ENCODE peak calls at places on chromosome 22, in four cellular contexts. One of them, this sample, is unnamed.

GRCh38 chr22:45629469-45630089 is 42.1 kb upstream of the ATXN10 start:
- DNase-seq in iris pigment epithelial cell: no peak
- DNase-seq in GM19239: no peak
- DNase-seq in COR-L47: no peak
- DNase-seq in this sample: peak; percentile 78

GRCh38 chr22:27125539-27125938 is 468.2 kb downstream of the MIAT start:
- DNase-seq in COR-L47: no peak
- DNase-seq in GM19239: no peak
- DNase-seq in iris pigment epithelial cell: peak; percentile 40
- DNase-seq in this sample: no peak

GRCh38 chr22:28899199-28899853 is 16.0 kb downstream of the ZNRF3 start:
- DNase-seq in iris pigment epithelial cell: no peak
- DNase-seq in GM19239: no peak
- DNase-seq in COR-L47: no peak
- DNase-seq in this sample: no peak

GRCh38 chr22:30655532-30655931 is 12.1 kb downstream of the DUSP18 start:
- DNase-seq in iris pigment epithelial cell: no peak
- DNase-seq in GM19239: no peak
- DNase-seq in COR-L47: no peak
- DNase-seq in this sample: peak; percentile 18

GRCh38 chr22:30754971-30755759 is 60.5 kb downstream of the OSBP2 start:
- DNase-seq in COR-L47: peak; percentile 62
- DNase-seq in GM19239: peak; percentile 67
- DNase-seq in iris pigment epithelial cell: peak; percentile 81
- DNase-seq in this sample: peak; percentile 63

GRCh38 chr22:24521791-24522245 is 26.7 kb downstream of the UPB1 start:
- DNase-seq in COR-L47: peak; percentile 89
- DNase-seq in iris pigment epithelial cell: peak; percentile 62
- DNase-seq in GM19239: peak; percentile 36
- DNase-seq in this sample: peak; percentile 91

GRCh38 chr22:27810566-27810965 is 9.0 kb upstream of the MN1 start:
- DNase-seq in GM19239: no peak
- DNase-seq in iris pigment epithelial cell: no peak
- DNase-seq in COR-L47: peak; percentile 36
- DNase-seq in this sample: peak; percentile 42

GRCh38 chr22:19921544-19922081 is 20.0 kb upstream of the COMT start:
- DNase-seq in COR-L47: no peak
- DNase-seq in iris pigment epithelial cell: no peak
- DNase-seq in GM19239: no peak
- DNase-seq in this sample: no peak

GRCh38 chr22:38464992-38465672 is 2.8 kb upstream of the KDELR3 start:
- DNase-seq in GM19239: no peak
- DNase-seq in iris pigment epithelial cell: no peak
- DNase-seq in COR-L47: no peak
- DNase-seq in this sample: no peak

GRCh38 chr22:49833340-49834007 is 5.8 kb upstream of the BRD1 start:
- DNase-seq in iris pigment epithelial cell: no peak
- DNase-seq in COR-L47: no peak
- DNase-seq in GM19239: no peak
- DNase-seq in this sample: no peak

GRCh38 chr22:36022162-36022561 is 6.5 kb downstream of the RBFOX2 start:
- DNase-seq in COR-L47: no peak
- DNase-seq in GM19239: no peak
- DNase-seq in iris pigment epithelial cell: peak; percentile 78
- DNase-seq in this sample: no peak

GRCh38 chr22:23216331-23217170 is 36.2 kb downstream of the BCR start:
- DNase-seq in COR-L47: no peak
- DNase-seq in iris pigment epithelial cell: no peak
- DNase-seq in GM19239: no peak
- DNase-seq in this sample: no peak

GRCh38 chr22:43824724-43825485 is 12.8 kb upstream of the EFCAB6 start:
- DNase-seq in GM19239: no peak
- DNase-seq in iris pigment epithelial cell: no peak
- DNase-seq in COR-L47: no peak
- DNase-seq in this sample: no peak

GRCh38 chr22:41532908-41533825 is 11.1 kb downstream of the POLR3H start:
- DNase-seq in GM19239: peak; percentile 85
- DNase-seq in iris pigment epithelial cell: peak; percentile 43
- DNase-seq in COR-L47: peak; percentile 20
- DNase-seq in this sample: peak; percentile 9

GRCh38 chr22:46352691-46353386 is 17.3 kb downstream of the TRMU start:
- DNase-seq in COR-L47: peak; percentile 35
- DNase-seq in GM19239: no peak
- DNase-seq in iris pigment epithelial cell: peak; percentile 56
- DNase-seq in this sample: no peak

This sample was measured in NCI-H146.